ENCODE peak calls at places on chromosomes 11 and 22, in four cellular contexts. L is esophagus squamous epithelium, D is heart right ventricle, K is colonic mucosa. V is an unnamed sample.

GRCh38 chr22:19966908-19967750 is 25.5 kb upstream of the TXNRD2 start:
- DNase-seq in L (no peak), D (no peak), K (no peak), V (no peak)

GRCh38 chr11:66190776-66191175 is 77.7 kb upstream of the RAB1B start:
- DNase-seq in L (no peak), D (no peak), K (no peak), V (peak; percentile 39)

GRCh38 chr22:48591286-48592065 is 1236.2 kb downstream of the BRD1 start:
- DNase-seq in L (no peak), D (no peak), K (no peak), V (no peak)

GRCh38 chr11:86558841-86559240 is 113.6 kb downstream of the ME3 start:
- DNase-seq in L (no peak), D (no peak), K (no peak), V (no peak)

GRCh38 chr22:49425356-49425755 is 402.3 kb downstream of the BRD1 start:
- DNase-seq in L (no peak), D (no peak), K (no peak), V (peak; percentile 7)

GRCh38 chr22:22865311-22866072 is 22.1 kb upstream of the IGLL5 start:
- DNase-seq in L (no peak), D (no peak), K (no peak), V (no peak)

GRCh38 chr22:19891350-19892248 is 36.9 kb upstream of the GNB1L start:
- DNase-seq in L (no peak), D (no peak), K (no peak), V (no peak)

GRCh38 chr11:68843052-68843561 is 1.4 kb upstream of the CPT1A start:
- DNase-seq in L (no peak), D (no peak), K (peak; percentile 32), V (peak; percentile 56)

GRCh38 chr11:122786896-122787295 is 51.4 kb upstream of the CRTAM start:
- DNase-seq in L (no peak), D (no peak), K (no peak), V (no peak)

GRCh38 chr11:11624206-11624605 is 2.4 kb upstream of the GALNT18 start:
- DNase-seq in L (no peak), D (no peak), K (no peak), V (no peak)

GRCh38 chr11:112794321-112794720 is 166.9 kb upstream of the NCAM1 start:
- DNase-seq in L (no peak), D (no peak), K (no peak), V (peak; percentile 48)

GRCh38 chr11:116640641-116641402 is 132.0 kb downstream of the BUD13 start:
- DNase-seq in L (no peak), D (no peak), K (no peak), V (no peak)

GRCh38 chr11:123219066-123219697 is 24.1 kb upstream of the CLMP start:
- DNase-seq in L (no peak), D (no peak), K (no peak), V (no peak)

GRCh38 chr11:67452141-67452952 is at the start of gene GPR152:
- DNase-seq in L (no peak), D (no peak), K (no peak), V (peak; percentile 61)

GRCh38 chr11:127110542-127110941 is 110.0 kb upstream of the KIRREL3 start:
- DNase-seq in L (no peak), D (no peak), K (no peak), V (no peak)

GRCh38 chr11:6654281-6655019 is 1.2 kb downstream of the DCHS1 start:
- DNase-seq in L (no peak), D (peak; percentile 47), K (no peak), V (no peak)

GRCh38 chr11:118789501-118790356 is 1.2 kb downstream of the DDX6 start:
- DNase-seq in L (no peak), D (no peak), K (peak; percentile 63), V (no peak)

GRCh38 chr11:77083553-77084245 is 16.9 kb downstream of the CAPN5 start:
- DNase-seq in L (no peak), D (no peak), K (no peak), V (peak; percentile 7)

GRCh38 chr22:32473388-32473952 is 1.1 kb upstream of the FBXO7 start:
- DNase-seq in L (no peak), D (no peak), K (peak; percentile 38), V (peak; percentile 25)

GRCh38 chr11:125552927-125553326 is 16.4 kb upstream of the EI24 start:
- DNase-seq in L (no peak), D (no peak), K (no peak), V (no peak)

GRCh38 chr11:112004389-112004788 is 20.8 kb upstream of the DLAT start:
- DNase-seq in L (no peak), D (no peak), K (no peak), V (no peak)

GRCh38 chr11:44727373-44728084 is 767 bp downstream of the TSPAN18 start:
- DNase-seq in L (no peak), D (peak; percentile 92), K (peak; percentile 75), V (peak; percentile 81)

GRCh38 chr11:119341222-119342022 is 739 bp upstream of the C1QTNF5 start:
- DNase-seq in L (no peak), D (no peak), K (no peak), V (no peak)

GRCh38 chr11:68010058-68011041 is at the start of gene ALDH3B1:
- DNase-seq in L (peak; percentile 38), D (peak; percentile 90), K (peak; percentile 94), V (peak; percentile 98)

GRCh38 chr11:129290966-129291365 is 84.7 kb upstream of the BARX2 start:
- DNase-seq in L (no peak), D (no peak), K (no peak), V (no peak)

GRCh38 chr11:111846640-111847039 is 24.7 kb downstream of the ALG9 start:
- DNase-seq in L (no peak), D (no peak), K (no peak), V (no peak)

GRCh38 chr11:74683279-74683871 is 47.9 kb downstream of the CHRDL2 start:
- DNase-seq in L (no peak), D (peak; percentile 46), K (no peak), V (no peak)
- TF ChIP-seq CTCF in L (peak; percentile 50), D (no peak), K (peak; percentile 29), V (no peak)

GRCh38 chr11:35949242-35949641 is 5.4 kb downstream of the LDLRAD3 start:
- DNase-seq in L (no peak), D (no peak), K (no peak), V (no peak)
- H3K9me3 ChIP-seq in L (no peaks in the 10 kb centered on the region), D (no peaks in the 10 kb centered on the region), K (no peaks in the 10 kb centered on the region), V (no peaks in the 10 kb centered on the region)

GRCh38 chr22:41351011-41351410 is 30.7 kb upstream of the TEF start:
- DNase-seq in L (no peak), D (no peak), K (no peak), V (peak; percentile 62)

GRCh38 chr22:41348964-41349484 is 32.7 kb upstream of the TEF start:
- DNase-seq in L (no peak), D (no peak), K (no peak), V (no peak)

GRCh38 chr22:41347066-41347859 is 34.5 kb upstream of the TEF start:
- DNase-seq in L (no peak), D (peak; percentile 55), K (no peak), V (no peak)

GRCh38 chr22:41352058-41352457 is 29.7 kb upstream of the TEF start:
- DNase-seq in L (no peak), D (no peak), K (no peak), V (no peak)

GRCh38 chr22:41350087-41350486 is 31.7 kb upstream of the TEF start:
- DNase-seq in L (no peak), D (no peak), K (peak; percentile 44), V (no peak)
- H3K27ac ChIP-seq in L (no peak overlapping the region), D (peak overlapping the region; percentile 20), K (no peak overlapping the region), V (peak overlapping the region; percentile 34)

DNA sequence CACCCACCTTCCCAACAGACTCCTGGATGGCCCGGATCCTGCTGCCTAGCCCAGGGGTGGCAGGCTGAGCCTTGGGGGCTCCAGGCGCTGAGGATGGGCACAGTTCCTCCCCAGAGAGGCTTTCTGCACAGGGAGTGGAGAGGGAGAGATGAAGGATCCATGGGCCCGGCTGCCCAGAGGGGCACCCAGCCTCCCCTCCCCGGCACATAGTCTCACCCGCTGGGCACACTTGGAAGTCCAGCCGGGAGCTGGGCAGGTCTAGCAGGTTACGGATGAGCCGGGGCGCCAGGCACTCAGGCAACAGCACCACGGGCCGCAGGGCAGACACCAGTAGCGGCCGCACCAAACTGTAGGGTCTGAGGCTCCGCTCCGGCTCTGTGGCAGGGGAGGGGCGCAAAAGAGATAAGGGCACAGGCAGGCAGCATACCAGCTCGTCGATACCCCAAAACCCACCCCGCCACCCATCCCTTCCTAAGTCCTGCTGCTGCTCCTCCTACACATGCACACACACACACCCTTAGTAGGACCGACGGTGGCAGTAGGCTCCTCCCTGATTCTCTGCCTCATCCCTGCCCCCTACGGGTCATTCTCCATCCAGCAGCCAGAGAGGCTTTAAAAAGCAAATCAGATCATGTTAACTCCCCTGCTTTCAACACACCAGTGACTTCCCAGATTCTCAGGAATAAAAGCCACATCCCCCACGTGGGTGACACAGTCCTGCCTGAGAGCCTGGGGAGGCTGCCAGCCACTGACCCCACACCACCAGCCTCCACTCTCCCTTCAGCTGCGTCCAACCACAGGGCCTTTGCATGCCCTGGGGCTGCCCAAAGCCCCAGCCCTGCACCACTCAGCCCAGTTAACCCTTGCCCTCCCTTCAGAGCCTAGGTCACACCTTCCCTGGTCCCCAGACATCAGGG is 6.5 kb upstream of the MFNG start:
- DNase-seq in L (no peak), D (no peak), K (peak; percentile 63), V (no peak)
- TF ChIP-seq CTCF in L (peak; percentile 19), D (no peak), K (peak; percentile 12), V (peak; percentile 19)

DNA sequence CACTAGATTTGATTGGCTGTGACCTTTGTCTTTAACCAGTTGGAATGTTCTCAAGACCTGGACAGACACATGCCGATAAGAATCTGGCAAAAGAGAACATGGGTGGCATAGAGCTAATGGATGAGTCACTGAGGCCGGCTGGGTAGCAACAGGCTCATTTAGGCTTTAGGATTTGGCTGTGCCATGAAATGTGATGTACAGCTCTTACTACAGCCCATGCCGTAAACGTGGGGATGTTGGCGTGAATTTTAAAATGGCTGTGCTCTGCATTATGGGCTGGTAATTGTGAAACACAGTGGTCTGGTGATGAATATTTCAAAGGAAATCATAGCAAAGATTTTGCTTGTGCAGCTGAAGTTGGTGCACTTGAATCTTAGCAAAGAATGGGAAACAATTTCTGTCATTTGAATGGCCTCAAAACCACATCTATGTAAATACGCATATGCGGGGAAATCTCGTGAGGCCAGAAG is 332.4 kb downstream of the TBC1D22A start:
- DNase-seq in L (no peak), D (no peak), K (no peak), V (peak; percentile 55)
- H3K9me3 ChIP-seq in L (no peaks in the 10 kb centered on the region), D (no peaks in the 10 kb centered on the region), K (no peaks in the 10 kb centered on the region), V (peaks cover 4% of the 10 kb centered on the region)

GRCh38 chr11:132888226-132888625 is 644.1 kb downstream of the OPCML start:
- DNase-seq in L (no peak), D (no peak), K (no peak), V (no peak)
- H3K27ac ChIP-seq in L (no peak overlapping the region), D (no peak overlapping the region), K (no peak overlapping the region), V (no peak overlapping the region)

GRCh38 chr11:72239849-72240460 is 4.0 kb downstream of the PHOX2A start:
- DNase-seq in L (no peak), D (peak; percentile 70), K (peak; percentile 67), V (no peak)
- TF ChIP-seq CTCF in L (peak; percentile 33), D (no peak), K (no peak), V (no peak)

DNA sequence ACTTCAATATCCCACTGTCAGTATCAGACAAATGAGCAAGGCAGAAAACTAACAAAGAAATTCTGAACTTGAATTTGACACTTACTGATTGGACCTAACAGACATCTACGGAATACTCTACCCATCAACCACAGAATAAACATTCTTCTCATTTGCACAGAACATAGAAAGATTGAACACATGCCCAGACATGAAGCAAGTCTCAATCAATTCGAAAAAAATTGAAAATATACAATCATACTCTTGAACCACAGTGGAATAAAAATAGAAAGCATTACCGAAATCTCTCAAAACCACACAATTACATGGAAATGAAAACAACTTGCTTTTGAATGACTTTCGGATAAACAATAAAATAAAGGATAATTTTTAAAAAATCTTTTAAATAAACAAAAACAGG is 17.8 kb downstream of the RAB38 start:
- DNase-seq in L (no peak), D (no peak), K (no peak), V (no peak)
- H3K9me3 ChIP-seq in L (peaks cover 4% of the 10 kb centered on the region), D (peaks cover 41% of the 10 kb centered on the region), K (no peaks in the 10 kb centered on the region), V (no peaks in the 10 kb centered on the region)